ENCODE peak calls at places on chromosomes 5 and 9, in nine cellular contexts. B, Q, S, W, F, U, P, Y and L are unnamed samples.

GRCh38 chr9:37903581-37903830 is 421 bp downstream of the SLC25A51 start:
- DNase-seq in B (no peak), Q (peak), S (no peak), W (no peak), F (no peak), U (no peak), P (no peak), Y (no peak), L (no peak)

GRCh38 chr9:4740623-4741364 is at the start of gene AK3:
- DNase-seq in B (peak), Q (peak), S (peak), W (peak), F (peak), U (peak), P (peak), Y (peak), L (peak)

GRCh38 chr9:4066120-4066519 is 233.7 kb downstream of the GLIS3 start:
- DNase-seq in B (no peak), Q (no peak), S (no peak), W (no peak), F (peak), U (peak), P (no peak), Y (no peak), L (peak)

GRCh38 chr5:180783340-180784052 is 19.1 kb downstream of the MGAT1 start:
- DNase-seq in B (no peak), Q (no peak), S (no peak), W (no peak), F (no peak), U (no peak), P (no peak), Y (no peak), L (no peak)

GRCh38 chr5:148841519-148841918 is 15.1 kb downstream of the ADRB2 start:
- DNase-seq in B (no peak), Q (no peak), S (no peak), W (no peak), F (no peak), U (no peak), P (no peak), Y (no peak), L (no peak)

GRCh38 chr5:128842241-128842640 is 123.0 kb upstream of the SLC27A6 start:
- DNase-seq in B (no peak), Q (no peak), S (no peak), W (no peak), F (peak), U (no peak), P (no peak), Y (no peak), L (peak)

GRCh38 chr5:176548967-176549444 is at the start of gene CDHR2:
- DNase-seq in B (no peak), Q (no peak), S (no peak), W (no peak), F (no peak), U (no peak), P (no peak), Y (no peak), L (no peak)

GRCh38 chr5:68332546-68332945 is 117.0 kb downstream of the PIK3R1 start:
- DNase-seq in B (no peak), Q (peak), S (no peak), W (no peak), F (no peak), U (no peak), P (no peak), Y (no peak), L (peak)

GRCh38 chr9:136550439-136551085 is 4.7 kb upstream of the NOTCH1 start:
- DNase-seq in B (no peak), Q (peak), S (no peak), W (no peak), F (no peak), U (peak), P (no peak), Y (no peak), L (no peak)

GRCh38 chr9:75892168-75892901 is 1.9 kb downstream of the PCSK5 start:
- DNase-seq in B (no peak), Q (no peak), S (no peak), W (peak), F (no peak), U (no peak), P (peak), Y (no peak), L (no peak)

GRCh38 chr9:124202447-124202971 is 55.2 kb upstream of the NEK6 start:
- DNase-seq in B (no peak), Q (no peak), S (peak), W (no peak), F (no peak), U (no peak), P (peak), Y (peak), L (peak)

GRCh38 chr5:113548396-113548795 is 34.9 kb downstream of the YTHDC2 start:
- DNase-seq in B (no peak), Q (no peak), S (no peak), W (no peak), F (no peak), U (no peak), P (no peak), Y (no peak), L (no peak)